ENCODE peak calls at places on chromosomes 3 and 15, in seven cellular contexts. B is tibial nerve, H is breast epithelium, T is heart left ventricle, Z is IMR-90, S is adrenal gland, K is SJCRH30. V is an unnamed sample. For H3K4me1 and H3K27me3, the result is how much of the 10 kb centered on the place peaks cover.

GRCh38 chr3:101928890-101929289 is 79.6 kb downstream of the NFKBIZ start:
- DNase-seq in H (no peak), Z (peak), S (no peak), K (peak), B (no peak), T (no peak), V (no peak)

GRCh38 chr3:52238193-52238760 is 681 bp downstream of the TWF2 start:
- DNase-seq in S (no peak), H (no peak), K (no peak), T (no peak), B (no peak), Z (peak), V (no peak)

GRCh38 chr15:87263844-87264243 is 992.7 kb downstream of the NTRK3 start:
- DNase-seq in K (no peak), T (no peak), B (no peak), Z (no peak), H (no peak), S (no peak), V (no peak)

GRCh38 chr15:44195151-44195740 is at the start of gene FRMD5:
- DNase-seq in H (peak), Z (peak), T (peak), K (peak), B (peak), S (peak), V (peak)

GRCh38 chr15:39367591-39367990 is 213.3 kb upstream of the THBS1 start:
- DNase-seq in T (no peak), B (no peak), S (no peak), Z (no peak), K (no peak), H (no peak), V (no peak)

GRCh38 chr3:155270485-155271342 is 22.8 kb downstream of the STRIT1 start:
- DNase-seq in B (no peak), H (no peak), S (no peak), K (peak), Z (no peak), T (no peak), V (no peak)

GRCh38 chr3:166205158-166205557 is 367.9 kb upstream of the BCHE start:
- DNase-seq in H (no peak), K (no peak), B (no peak), S (no peak), Z (no peak), T (no peak), V (no peak)

GRCh38 chr3:187368765-187369450 is 723 bp downstream of the RTP4 start:
- DNase-seq in Z (no peak), T (no peak), B (no peak), K (no peak), H (no peak), S (no peak), V (no peak)

GRCh38 chr3:13504161-13504831 is 24.2 kb downstream of the HDAC11 start:
- DNase-seq in S (no peak), H (no peak), Z (peak), T (no peak), K (no peak), B (no peak), V (no peak)

GRCh38 chr3:54632834-54633233 is 295.0 kb downstream of the LRTM1 start:
- DNase-seq in T (no peak), Z (no peak), B (no peak), S (no peak), H (no peak), K (no peak), V (no peak)

GRCh38 chr15:76169013-76169412 is 109.2 kb downstream of the TMEM266 start:
- DNase-seq in T (no peak), Z (peak), K (peak), S (no peak), B (no peak), H (no peak), V (no peak)

GRCh38 chr15:42118650-42119531 is 24.5 kb upstream of the PLA2G4D start:
- DNase-seq in H (no peak), Z (no peak), B (no peak), K (peak), S (no peak), T (no peak), V (no peak)

GRCh38 chr15:69860316-69860715 is 237.4 kb downstream of the TLE3 start:
- DNase-seq in H (no peak), K (no peak), Z (no peak), B (no peak), T (no peak), S (no peak), V (no peak)

GRCh38 chr15:69862540-69862939 is 235.2 kb downstream of the TLE3 start:
- DNase-seq in K (peak), Z (peak), T (no peak), H (no peak), S (no peak), B (no peak), V (no peak)

GRCh38 chr15:69860921-69861320 is 236.8 kb downstream of the TLE3 start:
- DNase-seq in B (no peak), S (no peak), T (no peak), H (no peak), Z (no peak), K (peak), V (no peak)

GRCh38 chr15:69863446-69863845 is 234.3 kb downstream of the TLE3 start:
- DNase-seq in Z (no peak), H (no peak), S (no peak), B (no peak), K (no peak), T (no peak), V (no peak)

GRCh38 chr15:69861331-69862171 is 236.2 kb downstream of the TLE3 start:
- DNase-seq in K (peak), H (no peak), B (no peak), T (no peak), S (no peak), Z (peak), V (no peak)
- H3K4me1 ChIP-seq in K (half or more), H (under half), B (under half), T (under half), S (under half), Z (under half), V (under half)

GRCh38 chr3:62373714-62374333 is 474 bp upstream of the FEZF2 start:
- DNase-seq in S (no peak), K (no peak), T (no peak), Z (no peak), H (no peak), B (no peak), V (no peak)
- H3K27me3 ChIP-seq in S (half or more), K (under half), T (half or more), Z (half or more), H (half or more), B (half or more), V (half or more)

DNA sequence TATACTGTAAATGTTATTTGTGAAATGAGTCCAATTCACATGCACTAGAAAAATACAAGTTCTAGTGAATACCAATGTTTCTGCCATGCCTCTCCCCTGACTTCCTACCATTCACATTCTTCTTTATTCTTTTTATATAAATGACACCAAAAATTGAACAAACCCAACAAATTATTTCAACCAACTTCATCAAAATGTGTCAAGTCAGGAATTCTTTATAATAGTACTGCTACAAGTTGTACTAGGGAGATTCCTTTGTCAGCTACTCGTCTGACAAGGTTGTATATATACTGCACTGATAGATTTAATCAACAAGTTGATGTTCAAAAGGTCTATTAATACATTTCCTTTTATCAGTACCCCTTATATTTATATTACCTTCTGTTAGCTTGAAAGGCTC is 3.0 kb downstream of the TBL1XR1 start:
- DNase-seq in S (no peak), B (no peak), K (no peak), T (no peak), Z (no peak), H (no peak), V (no peak)
- H3K4me1 ChIP-seq in S (under half), B (under half), K (under half), T (half or more), Z (under half), H (under half), V (under half)

GRCh38 chr3:147394168-147394941 is 12.0 kb downstream of the ZIC4 start:
- DNase-seq in K (peak), T (no peak), Z (no peak), H (no peak), S (no peak), B (no peak), V (no peak)
- H3K27me3 ChIP-seq in K (under half), T (half or more), Z (half or more), H (half or more), S (half or more), B (half or more), V (half or more)

V was measured in RWPE2.